ENCODE peak calls at places on chromosomes 2 and 18, in four cellular contexts. One of them, this sample, is unnamed.

GRCh38 chr2:15673919-15674636 is 82.4 kb downstream of the DDX1 start:
- DNase-seq in HepG2: peak
- DNase-seq in K562: no peak
- DNase-seq in GM12878: no peak
- DNase-seq in this sample: no peak

GRCh38 chr18:77203851-77204250 is 45.8 kb upstream of the GALR1 start:
- DNase-seq in K562: no peak
- DNase-seq in GM12878: no peak
- DNase-seq in HepG2: no peak
- DNase-seq in this sample: no peak

GRCh38 chr18:34031810-34032209 is 192.9 kb downstream of the NOL4 start:
- DNase-seq in K562: no peak
- DNase-seq in HepG2: no peak
- DNase-seq in GM12878: no peak
- DNase-seq in this sample: no peak

GRCh38 chr2:69518836-69519235 is 81.6 kb upstream of the NFU1 start:
- DNase-seq in GM12878: no peak
- DNase-seq in HepG2: no peak
- DNase-seq in K562: peak
- DNase-seq in this sample: no peak

GRCh38 chr2:68292108-68292710 is 27.5 kb downstream of the CNRIP1 start:
- DNase-seq in GM12878: no peak
- DNase-seq in HepG2: peak
- DNase-seq in K562: peak
- DNase-seq in this sample: peak

GRCh38 chr2:227508001-227508400 is 36.0 kb downstream of the AGFG1 start:
- DNase-seq in K562: no peak
- DNase-seq in GM12878: no peak
- DNase-seq in HepG2: no peak
- DNase-seq in this sample: no peak

GRCh38 chr2:143123911-143124310 is 5.3 kb upstream of the ARHGAP15 start:
- DNase-seq in HepG2: no peak
- DNase-seq in GM12878: no peak
- DNase-seq in K562: no peak
- DNase-seq in this sample: no peak

GRCh38 chr18:48997985-48998831 is 47.4 kb upstream of the SMAD7 start:
- DNase-seq in HepG2: peak
- DNase-seq in GM12878: no peak
- DNase-seq in K562: peak
- DNase-seq in this sample: peak

GRCh38 chr18:70981400-70982140 is 692.7 kb downstream of the SOCS6 start:
- DNase-seq in K562: no peak
- DNase-seq in HepG2: no peak
- DNase-seq in GM12878: no peak
- DNase-seq in this sample: no peak

GRCh38 chr2:53987336-53987921 is 16.6 kb upstream of the PSME4 start:
- DNase-seq in K562: no peak
- DNase-seq in GM12878: no peak
- DNase-seq in HepG2: peak
- DNase-seq in this sample: no peak

GRCh38 chr2:70041666-70042065 is 45.6 kb upstream of the PCBP1 start:
- DNase-seq in K562: no peak
- DNase-seq in HepG2: no peak
- DNase-seq in GM12878: no peak
- DNase-seq in this sample: no peak

GRCh38 chr2:56357655-56358295 is 174.0 kb downstream of the CCDC85A start:
- DNase-seq in GM12878: no peak
- DNase-seq in HepG2: no peak
- DNase-seq in K562: no peak
- DNase-seq in this sample: no peak

GRCh38 chr2:235270951-235271350 is 222.9 kb upstream of the AGAP1 start:
- DNase-seq in GM12878: peak
- DNase-seq in HepG2: no peak
- DNase-seq in K562: peak
- DNase-seq in this sample: no peak

GRCh38 chr2:174236429-174236828 is 11.9 kb downstream of the OLA1 start:
- DNase-seq in GM12878: no peak
- DNase-seq in K562: no peak
- DNase-seq in HepG2: no peak
- DNase-seq in this sample: no peak

GRCh38 chr2:178328037-178328436 is 122.9 kb downstream of the PRKRA start:
- DNase-seq in K562: no peak
- DNase-seq in HepG2: no peak
- DNase-seq in GM12878: no peak
- DNase-seq in this sample: no peak

GRCh38 chr2:201733544-201733943 is 35.1 kb upstream of the MPP4 start:
- DNase-seq in GM12878: no peak
- DNase-seq in K562: no peak
- DNase-seq in HepG2: no peak
- DNase-seq in this sample: no peak

DNA sequence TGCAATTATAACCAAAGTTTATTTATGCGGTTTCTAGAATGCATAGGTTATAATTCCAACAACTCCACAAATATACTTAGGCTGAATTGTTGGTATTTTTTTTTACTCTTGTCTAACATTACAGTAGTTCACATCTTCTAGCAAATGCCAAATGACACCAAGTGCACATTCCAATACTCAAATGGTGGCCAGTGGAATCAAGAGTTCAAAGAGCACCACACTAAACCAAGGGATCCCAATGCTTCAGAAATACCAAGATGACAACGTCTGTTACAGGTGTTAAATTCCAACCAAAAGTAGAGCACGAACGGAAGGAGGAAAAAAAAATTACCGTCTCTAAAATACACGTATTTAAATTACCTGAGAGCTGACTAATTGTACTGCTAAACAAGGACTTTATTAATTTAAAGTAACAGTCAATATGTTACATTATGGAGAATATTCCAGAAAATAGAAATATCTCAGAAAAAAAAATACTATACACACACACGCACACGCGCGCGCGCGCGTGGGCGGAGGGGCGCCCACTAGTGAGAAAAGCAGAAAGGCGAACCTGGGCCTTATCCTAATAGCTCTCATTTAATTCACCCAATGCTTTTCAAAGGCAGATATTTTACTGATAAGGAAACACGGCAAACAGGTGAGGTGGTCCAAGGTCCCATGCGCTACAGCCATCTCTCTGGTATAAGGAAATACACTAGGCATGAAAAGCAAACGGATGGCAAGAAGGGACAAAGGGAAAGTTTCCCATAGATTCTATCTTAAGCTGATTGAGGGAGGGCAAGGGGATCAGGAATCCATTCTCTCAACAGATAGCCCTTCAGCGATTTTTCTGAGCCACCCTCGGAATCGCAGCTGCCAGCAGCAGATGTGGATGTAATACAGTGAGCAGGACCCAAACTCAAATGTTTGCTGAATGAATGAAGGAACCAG is 136.5 kb downstream of the TMEM247 start:
- DNase-seq in K562: peak
- DNase-seq in HepG2: peak
- DNase-seq in GM12878: no peak
- DNase-seq in this sample: peak
- TF ChIP-seq JUNB in K562: no peak
- TF ChIP-seq JUNB in HepG2: no peak
- TF ChIP-seq JUNB in GM12878: no peak
- TF ChIP-seq JUNB in this sample: no peak

DNA sequence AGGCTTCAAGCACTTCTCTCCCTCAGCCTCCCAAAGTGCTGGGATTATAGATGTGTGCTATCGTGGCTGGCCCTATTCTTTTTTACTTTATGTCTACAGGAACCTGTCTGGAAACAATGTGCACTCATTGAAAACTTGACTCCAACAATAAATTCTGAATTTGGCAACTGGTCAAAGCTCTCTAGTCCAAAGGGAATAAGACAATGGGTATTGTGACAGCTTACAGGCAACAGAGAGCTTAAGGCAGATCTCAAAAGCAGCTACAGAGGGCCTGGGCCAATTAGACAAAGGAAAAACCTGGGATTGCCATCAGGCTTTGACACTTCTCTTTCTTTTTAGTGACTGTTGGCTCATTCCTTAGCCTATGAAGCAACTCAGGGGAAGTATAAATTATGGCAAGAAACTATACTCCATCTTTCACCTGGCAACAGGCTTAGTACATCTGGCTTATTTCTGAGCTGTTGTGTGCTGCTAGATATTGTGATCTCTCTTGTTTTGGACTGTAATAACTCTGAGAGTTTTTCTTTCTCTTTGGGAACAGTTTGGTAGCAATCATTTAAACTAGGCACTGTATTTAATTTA is 55.0 kb upstream of the RAPGEF4 start:
- DNase-seq in HepG2: no peak
- DNase-seq in K562: no peak
- DNase-seq in GM12878: no peak
- DNase-seq in this sample: no peak
- TF ChIP-seq MYC in HepG2: no peak
- TF ChIP-seq MYC in K562: no peak
- TF ChIP-seq MYC in GM12878: no peak
- TF ChIP-seq MYC in this sample: no peak

DNA sequence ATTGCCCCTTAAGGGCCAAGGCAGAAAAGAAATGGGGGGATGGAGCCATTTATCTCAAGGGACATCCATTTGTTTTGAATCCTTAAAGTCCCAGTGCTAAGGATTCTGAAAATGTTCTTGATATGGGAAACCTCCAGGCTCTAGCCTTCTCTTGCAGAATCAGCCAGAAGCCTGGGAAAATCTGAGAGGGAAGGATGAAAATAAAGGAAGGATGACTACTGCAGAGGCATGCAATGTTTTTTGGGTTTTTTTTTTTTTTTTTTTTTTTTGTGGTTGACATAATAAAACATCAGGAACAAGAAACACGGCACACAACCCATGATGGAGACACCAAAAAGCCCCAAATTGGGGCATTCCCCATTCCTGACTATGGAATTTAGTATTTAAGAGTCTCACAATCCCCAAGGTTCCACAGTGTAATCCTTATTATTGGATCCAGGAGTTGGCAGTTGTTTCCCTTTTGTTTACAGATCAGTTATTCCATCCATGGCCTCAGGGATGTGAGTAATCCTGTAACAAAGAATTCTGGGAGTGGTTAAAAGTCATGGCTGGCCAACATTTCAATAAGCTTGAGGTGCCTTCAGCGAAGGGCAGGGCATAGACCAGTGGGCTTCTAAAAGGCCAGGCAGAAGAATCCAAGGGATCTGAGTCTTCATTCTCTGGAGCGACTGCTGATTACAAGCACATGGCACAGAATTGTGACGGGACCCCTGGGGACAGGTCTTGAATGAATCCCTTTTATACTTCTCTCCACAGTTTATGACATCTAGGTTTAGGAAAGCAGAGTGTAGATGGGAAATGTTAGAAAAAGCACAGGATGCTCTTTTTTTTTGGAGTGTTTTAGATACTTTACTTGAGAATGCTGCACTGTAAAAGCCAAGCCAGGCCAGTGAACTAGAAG is 337.6 kb downstream of the GULP1 start:
- DNase-seq in HepG2: no peak
- DNase-seq in K562: no peak
- DNase-seq in GM12878: no peak
- DNase-seq in this sample: peak
- TF ChIP-seq MAX in HepG2: no peak
- TF ChIP-seq MAX in K562: no peak
- TF ChIP-seq MAX in GM12878: no peak
- TF ChIP-seq MAX in this sample: no peak

GRCh38 chr2:212381428-212382102 is 157.0 kb downstream of the ERBB4 start:
- DNase-seq in GM12878: no peak
- DNase-seq in K562: no peak
- DNase-seq in HepG2: no peak
- DNase-seq in this sample: no peak
- TF ChIP-seq JUNB in GM12878: no peak
- TF ChIP-seq JUNB in K562: no peak
- TF ChIP-seq JUNB in HepG2: no peak
- TF ChIP-seq JUNB in this sample: no peak

GRCh38 chr2:26246818-26247217 is 2.1 kb downstream of the HADHB start:
- DNase-seq in GM12878: peak
- DNase-seq in HepG2: no peak
- DNase-seq in K562: peak
- DNase-seq in this sample: peak

GRCh38 chr2:26245231-26245732 is 543 bp downstream of the HADHB start:
- DNase-seq in GM12878: peak
- DNase-seq in HepG2: peak
- DNase-seq in K562: peak
- DNase-seq in this sample: peak

GRCh38 chr2:26244479-26245230 is at the start of the genes HADHA and HADHB:
- DNase-seq in GM12878: peak
- DNase-seq in HepG2: peak
- DNase-seq in K562: peak
- DNase-seq in this sample: peak

GRCh38 chr2:26243643-26244478 is 571 bp downstream of the HADHA start:
- DNase-seq in K562: peak
- DNase-seq in GM12878: no peak
- DNase-seq in HepG2: no peak
- DNase-seq in this sample: peak

DNA sequence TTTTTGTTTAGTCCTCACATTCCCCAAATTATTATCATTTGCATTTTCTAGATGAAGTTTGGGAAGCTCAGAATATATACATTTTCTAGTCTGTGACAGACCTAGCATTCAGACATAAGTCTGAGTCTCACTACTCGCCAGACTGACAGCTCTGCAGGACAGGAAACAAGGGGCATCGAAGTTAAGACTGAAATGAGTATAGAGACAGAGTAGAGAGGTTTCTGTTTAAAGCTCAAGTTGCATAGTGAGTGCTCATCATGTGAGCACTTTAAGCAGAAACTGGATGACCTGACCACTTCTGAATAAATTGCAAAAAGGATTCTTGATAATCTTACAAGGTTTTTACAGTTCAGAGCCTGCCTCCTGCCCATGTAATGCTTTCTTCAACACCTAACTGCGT is 1.1 kb downstream of the HADHB start:
- DNase-seq in K562: peak
- DNase-seq in GM12878: peak
- DNase-seq in HepG2: peak
- DNase-seq in this sample: no peak
- TF ChIP-seq MYC in K562: no peak
- TF ChIP-seq MYC in GM12878: no peak
- TF ChIP-seq MYC in HepG2: no peak
- TF ChIP-seq MYC in this sample: no peak

GRCh38 chr18:57737661-57738060 is 65.5 kb downstream of the ATP8B1 start:
- DNase-seq in GM12878: no peak
- DNase-seq in K562: peak
- DNase-seq in HepG2: peak
- DNase-seq in this sample: peak
- TF ChIP-seq MAX in GM12878: no peak
- TF ChIP-seq MAX in K562: no peak
- TF ChIP-seq MAX in HepG2: peak
- TF ChIP-seq MAX in this sample: peak

DNA sequence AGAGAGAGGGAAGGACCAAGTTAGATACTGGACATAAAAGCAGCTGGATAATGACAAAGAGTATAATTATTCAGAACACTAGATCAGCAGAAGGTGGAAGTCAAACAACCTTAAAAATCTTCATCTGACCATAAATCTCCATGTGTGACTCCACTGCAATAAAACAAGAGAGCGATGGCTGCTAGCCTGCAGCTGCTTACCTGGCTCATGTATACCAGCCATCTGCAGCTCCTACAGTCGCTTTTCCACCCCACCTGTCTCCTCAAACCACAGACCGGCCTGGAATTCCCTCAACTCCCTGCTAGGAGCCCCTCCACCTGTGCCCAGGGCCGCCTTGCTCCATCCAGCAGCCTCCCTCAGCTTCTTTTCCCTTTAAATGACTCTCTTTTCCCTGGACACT is 64.5 kb downstream of the SLC4A5 start:
- DNase-seq in HepG2: no peak
- DNase-seq in K562: no peak
- DNase-seq in GM12878: no peak
- DNase-seq in this sample: no peak
- TF ChIP-seq JUNB in HepG2: no peak
- TF ChIP-seq JUNB in K562: no peak
- TF ChIP-seq JUNB in GM12878: no peak
- TF ChIP-seq JUNB in this sample: no peak